ENCODE peak calls at places on chromosomes 6 and 20, in ten cellular contexts. K is SHP77, L is progenitor cell of endocrine pancreas, S is ELR, J is H7, T is WTC11, R is GOT3, U is HS-27A, H is cardiac fibroblast, N is T follicular helper cell. Z is an unnamed sample.

GRCh38 chr6:111625511-111626331 is 20.0 kb upstream of the TRAF3IP2 start:
- DNase-seq in J (no peak), K (no peak), N (no peak), T (no peak), R (no peak), S (peak), U (no peak), H (peak), L (no peak), Z (no peak)

GRCh38 chr20:4150095-4150492 is 134.7 kb upstream of the RNF24 start:
- DNase-seq in N (no peak), L (no peak), R (no peak), S (peak), T (no peak), K (no peak), J (peak), H (peak), U (no peak), Z (peak)

GRCh38 chr20:36499723-36500501 is 41.4 kb upstream of the MYL9 start:
- DNase-seq in H (no peak), J (peak), N (no peak), T (no peak), L (no peak), R (no peak), U (no peak), S (peak), K (no peak), Z (no peak)

GRCh38 chr20:1934578-1935573 is 39.7 kb downstream of the SIRPA start:
- DNase-seq in S (peak), L (no peak), H (peak), J (no peak), N (no peak), R (peak), U (no peak), K (no peak), T (no peak), Z (no peak)

GRCh38 chr6:82006027-82006738 is 241.4 kb downstream of the IBTK start:
- DNase-seq in L (no peak), S (peak), H (peak), R (no peak), J (no peak), U (no peak), K (peak), N (no peak), T (peak), Z (peak)

GRCh38 chr6:119922814-119923213 is 573.3 kb upstream of the MAN1A1 start:
- DNase-seq in S (no peak), N (no peak), T (no peak), R (no peak), J (no peak), K (no peak), U (no peak), L (no peak), H (no peak), Z (no peak)

GRCh38 chr6:153167026-153167891 is 36.2 kb upstream of the RGS17 start:
- DNase-seq in S (peak), J (no peak), K (no peak), L (no peak), N (no peak), U (peak), R (no peak), H (peak), T (no peak), Z (no peak)

GRCh38 chr6:153001767-153002612 is 519 bp downstream of the MTRF1L start:
- DNase-seq in K (peak), J (peak), U (no peak), T (no peak), L (no peak), H (peak), R (no peak), S (peak), N (no peak), Z (peak)

GRCh38 chr20:57476073-57476526 is 48.8 kb downstream of the CTCFL start:
- DNase-seq in U (no peak), L (no peak), R (no peak), S (no peak), T (peak), N (no peak), K (no peak), H (no peak), J (no peak), Z (no peak)